ENCODE peak calls at places on chromosomes 2 and 18, in eight cellular contexts. W, K, I, N, Q, S, A and B are unnamed samples.

GRCh38 chr2:225272173-225272572 is 127.3 kb upstream of the NYAP2 start:
- DNase-seq in W (no peak), K (no peak), I (peak; percentile 41), N (no peak), Q (no peak), S (no peak), A (no peak), B (no peak)

GRCh38 chr2:122451040-122451439 is 695.6 kb downstream of the TSN start:
- DNase-seq in W (no peak), K (no peak), I (peak; percentile 42), N (no peak), Q (no peak), S (no peak), A (no peak), B (no peak)

GRCh38 chr2:84327645-84328249 is 131.3 kb downstream of the SUCLG1 start:
- DNase-seq in W (no peak), K (no peak), I (no peak), N (no peak), Q (no peak), S (no peak), A (no peak), B (no peak)

GRCh38 chr2:119341684-119342083 is 24.9 kb downstream of the C2orf76 start:
- DNase-seq in W (no peak), K (no peak), I (no peak), N (no peak), Q (no peak), S (no peak), A (no peak), B (no peak)

GRCh38 chr18:49041677-49042570 is 91.2 kb upstream of the SMAD7 start:
- DNase-seq in W (peak; percentile 48), K (peak; percentile 56), I (peak; percentile 40), N (peak; percentile 62), Q (no peak), S (peak; percentile 53), A (no peak), B (no peak)

GRCh38 chr2:212709287-212709686 is 170.7 kb upstream of the ERBB4 start:
- DNase-seq in W (no peak), K (no peak), I (no peak), N (no peak), Q (no peak), S (no peak), A (no peak), B (no peak)

GRCh38 chr2:224278531-224278930 is 123.4 kb downstream of the FAM124B start:
- DNase-seq in W (no peak), K (no peak), I (peak; percentile 78), N (no peak), Q (no peak), S (no peak), A (no peak), B (peak; percentile 31)

GRCh38 chr18:59721214-59721613 is 24.0 kb upstream of the CCBE1 start:
- DNase-seq in W (no peak), K (no peak), I (no peak), N (no peak), Q (no peak), S (no peak), A (no peak), B (no peak)

GRCh38 chr2:178455947-178456346 is 4.8 kb downstream of the PJVK start:
- DNase-seq in W (no peak), K (no peak), I (peak; percentile 2), N (no peak), Q (no peak), S (no peak), A (no peak), B (no peak)

GRCh38 chr2:109260886-109261700 is 132.1 kb downstream of the SH3RF3 start:
- DNase-seq in W (no peak), K (no peak), I (peak; percentile 6), N (peak; percentile 11), Q (no peak), S (no peak), A (no peak), B (no peak)

GRCh38 chr2:142286618-142287017 is 155.8 kb upstream of the LRP1B start:
- DNase-seq in W (no peak), K (no peak), I (peak; percentile 13), N (no peak), Q (no peak), S (no peak), A (no peak), B (no peak)

GRCh38 chr2:230902180-230902899 is 22.7 kb downstream of the GPR55 start:
- DNase-seq in W (peak; percentile 10), K (peak; percentile 38), I (peak; percentile 41), N (no peak), Q (no peak), S (no peak), A (peak; percentile 81), B (no peak)

GRCh38 chr18:23852236-23853045 is 162.1 kb upstream of the TTC39C start:
- DNase-seq in W (no peak), K (no peak), I (no peak), N (no peak), Q (no peak), S (no peak), A (no peak), B (no peak)

GRCh38 chr2:12955864-12956263 is 239.1 kb downstream of the TRIB2 start:
- DNase-seq in W (no peak), K (no peak), I (no peak), N (no peak), Q (no peak), S (no peak), A (no peak), B (no peak)

GRCh38 chr2:237345891-237346640 is 67.9 kb downstream of the COL6A3 start:
- DNase-seq in W (no peak), K (no peak), I (peak; percentile 8), N (no peak), Q (no peak), S (no peak), A (peak; percentile 28), B (no peak)

GRCh38 chr2:170341684-170342631 is 164.0 kb downstream of the MYO3B start:
- DNase-seq in W (no peak), K (no peak), I (no peak), N (no peak), Q (no peak), S (no peak), A (no peak), B (no peak)

GRCh38 chr18:21402272-21402671 is 160.2 kb downstream of the GREB1L start:
- DNase-seq in W (no peak), K (no peak), I (no peak), N (no peak), Q (no peak), S (no peak), A (no peak), B (no peak)

GRCh38 chr2:138503087-138503442 is 1.5 kb downstream of the SPOPL start:
- DNase-seq in W (no peak), K (no peak), I (peak; percentile 36), N (no peak), Q (no peak), S (no peak), A (no peak), B (no peak)

GRCh38 chr2:64846175-64846574 is 143.0 kb upstream of the SLC1A4 start:
- DNase-seq in W (no peak), K (no peak), I (no peak), N (peak; percentile 8), Q (no peak), S (no peak), A (no peak), B (no peak)

GRCh38 chr2:79849241-79849640 is 336.4 kb downstream of the CTNNA2 start:
- DNase-seq in W (no peak), K (no peak), I (no peak), N (no peak), Q (no peak), S (no peak), A (no peak), B (no peak)

GRCh38 chr18:63488160-63488559 is 11.4 kb downstream of the SERPINB5 start:
- DNase-seq in W (no peak), K (no peak), I (no peak), N (no peak), Q (no peak), S (no peak), A (no peak), B (no peak)
- TF ChIP-seq CTCF in W (no peak), K (no peak), I (no peak), N (no peak), Q (no peak), S (no peak), A (no peak), B (no peak)

GRCh38 chr2:48364100-48364499 is 165.9 kb upstream of the STON1 start:
- DNase-seq in W (no peak), K (no peak), I (peak; percentile 31), N (no peak), Q (no peak), S (no peak), A (no peak), B (no peak)

GRCh38 chr2:48369971-48370370 is 160.0 kb upstream of the STON1 start:
- DNase-seq in W (no peak), K (no peak), I (no peak), N (no peak), Q (no peak), S (no peak), A (no peak), B (no peak)

GRCh38 chr2:48362515-48362914 is 167.4 kb upstream of the STON1 start:
- DNase-seq in W (no peak), K (no peak), I (no peak), N (no peak), Q (no peak), S (no peak), A (no peak), B (no peak)

DNA sequence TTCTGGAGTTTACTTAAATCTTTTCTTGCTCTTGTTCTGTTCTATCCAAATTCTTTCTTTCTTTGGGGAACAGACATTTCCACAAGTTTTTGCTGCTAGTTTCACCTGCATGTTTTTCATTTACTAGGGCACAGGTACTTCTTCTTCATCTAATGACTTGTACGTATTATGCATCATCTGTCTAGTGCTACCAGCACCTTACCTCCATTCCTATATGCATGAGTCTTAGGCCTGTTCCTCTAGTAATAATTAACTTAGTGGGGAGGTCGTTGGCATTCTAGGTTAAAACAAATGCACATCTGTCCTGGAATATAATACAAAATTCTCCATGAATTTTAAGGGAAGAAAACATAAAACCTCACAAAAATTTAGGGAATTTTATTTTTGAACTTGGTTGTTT is 164.5 kb upstream of the STON1 start:
- DNase-seq in W (no peak), K (no peak), I (no peak), N (no peak), Q (no peak), S (no peak), A (no peak), B (no peak)
- H3K36me3 ChIP-seq in W (no peaks in the 10 kb centered on the region), K (no peaks in the 10 kb centered on the region), I (peaks cover 15% of the 10 kb centered on the region), N (peaks cover 10% of the 10 kb centered on the region), Q (no peaks in the 10 kb centered on the region), S (no peaks in the 10 kb centered on the region), A (peaks cover 6% of the 10 kb centered on the region), B (peaks cover 2% of the 10 kb centered on the region)

GRCh38 chr2:112680666-112681101 is 34.9 kb downstream of the SLC20A1 start:
- DNase-seq in W (no peak), K (no peak), I (no peak), N (no peak), Q (no peak), S (no peak), A (no peak), B (no peak)
- H3K4me3 ChIP-seq in W (no peak overlapping the region), K (no peak overlapping the region), I (no peak overlapping the region), N (no peak overlapping the region), Q (no peak overlapping the region), S (no peak overlapping the region), A (no peak overlapping the region), B (no peak overlapping the region)

DNA sequence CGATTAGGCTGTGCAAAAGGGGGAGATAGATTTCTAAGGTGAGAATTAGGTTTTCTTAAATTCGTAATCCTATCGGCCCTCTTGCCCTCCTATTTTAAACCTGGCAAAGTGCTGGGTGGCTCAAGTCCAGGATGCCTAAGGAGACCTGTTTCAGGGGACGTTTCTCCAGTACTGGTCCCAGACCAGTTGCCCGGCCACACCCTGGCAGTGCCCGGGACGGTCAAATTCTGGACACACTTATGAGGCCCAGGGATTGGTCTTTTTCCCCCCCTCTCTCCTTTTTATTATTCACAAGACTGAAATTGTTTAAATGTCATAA is 3.2 kb downstream of the GBX2 start:
- DNase-seq in W (no peak), K (no peak), I (no peak), N (no peak), Q (no peak), S (no peak), A (no peak), B (no peak)
- TF ChIP-seq CTCF in W (no peak), K (no peak), I (no peak), N (no peak), Q (no peak), S (no peak), A (no peak), B (no peak)